ENCODE peak calls at places on chromosomes 16 and 17, in four cellular contexts. V is hypothalamus; L is stimulated activated CD8-positive, alpha-beta memory T cell treated with anti-CD3 and anti-CD28 coated beads, Interleukin-4, amount 100 ng/mL, for 4 hours; A is heart right ventricle. Z is an unnamed sample.

GRCh38 chr17:2250140-2251095 is 53.2 kb downstream of the SMG6 start:
- DNase-seq in V (no peak), L (no peak), A (no peak), Z (no peak)

GRCh38 chr16:56950881-56951771 is 10.6 kb upstream of the CETP start:
- DNase-seq in V (peak), L (no peak), A (peak), Z (no peak)

GRCh38 chr16:48158296-48158695 is 2.5 kb upstream of the ABCC12 start:
- DNase-seq in V (no peak), L (no peak), A (no peak), Z (no peak)

GRCh38 chr16:85479972-85480726 is 133.0 kb upstream of the GSE1 start:
- DNase-seq in V (no peak), L (no peak), A (peak), Z (no peak)

GRCh38 chr16:55732496-55732895 is 76.7 kb downstream of the SLC6A2 start:
- DNase-seq in V (no peak), L (no peak), A (no peak), Z (no peak)

GRCh38 chr17:70144260-70144846 is 25.0 kb upstream of the KCNJ2 start:
- DNase-seq in V (no peak), L (no peak), A (no peak), Z (no peak)

GRCh38 chr16:62149646-62150045 is 113.4 kb upstream of the CDH8 start:
- DNase-seq in V (no peak), L (no peak), A (no peak), Z (no peak)

GRCh38 chr17:29591737-29592624 is 951 bp upstream of the ANKRD13B start:
- DNase-seq in V (peak), L (peak), A (peak), Z (peak)

GRCh38 chr16:424033-424622 is 1.3 kb upstream of the RAB11FIP3 start:
- DNase-seq in V (peak), L (no peak), A (no peak), Z (peak)

GRCh38 chr16:86794216-86794864 is 216.0 kb downstream of the FOXL1 start:
- DNase-seq in V (no peak), L (no peak), A (no peak), Z (no peak)

GRCh38 chr17:75847595-75848522 is 3.7 kb upstream of the UNC13D start:
- DNase-seq in V (no peak), L (no peak), A (no peak), Z (no peak)

GRCh38 chr17:55005520-55005919 is 37.0 kb downstream of the STXBP4 start:
- DNase-seq in V (no peak), L (no peak), A (no peak), Z (no peak)

GRCh38 chr16:8644513-8645140 is 23.1 kb downstream of the METTL22 start:
- DNase-seq in V (no peak), L (no peak), A (no peak), Z (peak)

GRCh38 chr17:33261911-33262665 is 31.0 kb downstream of the ASIC2 start:
- DNase-seq in V (no peak), L (no peak), A (no peak), Z (no peak)

GRCh38 chr17:2421315-2422147 is 20.7 kb upstream of the MNT start:
- DNase-seq in V (no peak), L (no peak), A (no peak), Z (no peak)

GRCh38 chr17:57527437-57528083 is 217.5 kb downstream of the CCDC182 start:
- DNase-seq in V (no peak), L (no peak), A (no peak), Z (no peak)

GRCh38 chr17:66412857-66413563 is 110.6 kb downstream of the PRKCA start:
- DNase-seq in V (no peak), L (no peak), A (no peak), Z (no peak)

GRCh38 chr16:68228652-68229051 is 7.3 kb downstream of the ESRP2 start:
- DNase-seq in V (no peak), L (no peak), A (no peak), Z (no peak)

GRCh38 chr16:81931927-81932326 is 79.3 kb downstream of the SDR42E1 start:
- DNase-seq in V (no peak), L (no peak), A (no peak), Z (no peak)

GRCh38 chr16:27174007-27174406 is 29.3 kb upstream of the KDM8 start:
- DNase-seq in V (no peak), L (no peak), A (no peak), Z (no peak)

GRCh38 chr17:42097691-42098661 is at the start of gene ZNF385C:
- DNase-seq in V (no peak), L (no peak), A (no peak), Z (no peak)

Z was measured in Right ventricle myocardium inferior.